ENCODE peak calls at places on chromosome 22, in six cellular contexts. Q, L, Z, F, Y and A are unnamed samples.

GRCh38 chr22:26143801-26144325 is 25.4 kb upstream of the SEZ6L start:
- DNase-seq in Q (no peak), L (no peak), Z (no peak), F (no peak), Y (no peak), A (no peak)

GRCh38 chr22:37300551-37301017 is 18.3 kb downstream of the CYTH4 start:
- DNase-seq in Q (no peak), L (no peak), Z (no peak), F (no peak), Y (no peak), A (peak)

GRCh38 chr22:48693377-48694135 is 1134.1 kb downstream of the BRD1 start:
- DNase-seq in Q (no peak), L (no peak), Z (no peak), F (peak), Y (no peak), A (no peak)

GRCh38 chr22:30397656-30398635 is 1.1 kb downstream of the SEC14L2 start:
- DNase-seq in Q (no peak), L (no peak), Z (peak), F (no peak), Y (peak), A (no peak)

GRCh38 chr22:30210235-30210831 is 36.2 kb downstream of the LIF start:
- DNase-seq in Q (no peak), L (no peak), Z (no peak), F (peak), Y (peak), A (no peak)

GRCh38 chr22:40101417-40102101 is 76.2 kb upstream of the TNRC6B start:
- DNase-seq in Q (no peak), L (no peak), Z (no peak), F (no peak), Y (no peak), A (no peak)

GRCh38 chr22:39534092-39534506 is 1.6 kb upstream of the RPS19BP1 start:
- DNase-seq in Q (no peak), L (no peak), Z (no peak), F (peak), Y (no peak), A (no peak)

GRCh38 chr22:33757443-33758124 is 162.7 kb downstream of the LARGE1 start:
- DNase-seq in Q (no peak), L (no peak), Z (no peak), F (peak), Y (no peak), A (no peak)

GRCh38 chr22:20112623-20113511 is 3.0 kb upstream of the RANBP1 start:
- DNase-seq in Q (no peak), L (no peak), Z (no peak), F (no peak), Y (no peak), A (no peak)

GRCh38 chr22:46038516-46039430 is 61.8 kb upstream of the WNT7B start:
- DNase-seq in Q (no peak), L (no peak), Z (no peak), F (no peak), Y (no peak), A (no peak)

GRCh38 chr22:39097098-39098020 is at the start of gene APOBEC3H:
- DNase-seq in Q (no peak), L (no peak), Z (peak), F (no peak), Y (no peak), A (no peak)

GRCh38 chr22:36982136-36982535 is 37.1 kb downstream of the TST start:
- DNase-seq in Q (no peak), L (no peak), Z (peak), F (no peak), Y (no peak), A (peak)

GRCh38 chr22:40289991-40290459 is 56.3 kb upstream of the ADSL start:
- DNase-seq in Q (peak), L (no peak), Z (no peak), F (no peak), Y (no peak), A (peak)

GRCh38 chr22:36238348-36239149 is 778 bp downstream of the APOL2 start:
- DNase-seq in Q (no peak), L (no peak), Z (peak), F (no peak), Y (peak), A (no peak)

GRCh38 chr22:46027219-46028068 is 50.5 kb upstream of the WNT7B start:
- DNase-seq in Q (no peak), L (no peak), Z (peak), F (peak), Y (no peak), A (no peak)

GRCh38 chr22:35315855-35316745 is 16.4 kb downstream of the TOM1 start:
- DNase-seq in Q (no peak), L (no peak), Z (no peak), F (no peak), Y (no peak), A (no peak)

GRCh38 chr22:19991645-19992451 is 24.8 kb downstream of the ARVCF start:
- DNase-seq in Q (no peak), L (no peak), Z (no peak), F (no peak), Y (no peak), A (no peak)

GRCh38 chr22:20437253-20438065 is at the start of gene SCARF2:
- DNase-seq in Q (no peak), L (peak), Z (no peak), F (no peak), Y (peak), A (no peak)

GRCh38 chr22:37930952-37931440 is 22.4 kb downstream of the C22orf23 start:
- DNase-seq in Q (no peak), L (no peak), Z (no peak), F (no peak), Y (no peak), A (no peak)

GRCh38 chr22:31075961-31076360 is 5.2 kb upstream of the SMTN start:
- DNase-seq in Q (no peak), L (no peak), Z (no peak), F (no peak), Y (no peak), A (no peak)

GRCh38 chr22:19844423-19845368 is 10.0 kb downstream of the GNB1L start:
- DNase-seq in Q (no peak), L (peak), Z (peak), F (no peak), Y (peak), A (no peak)

GRCh38 chr22:36884314-36885158 is 23.7 kb downstream of the NCF4 start:
- DNase-seq in Q (no peak), L (no peak), Z (no peak), F (no peak), Y (no peak), A (no peak)

GRCh38 chr22:36395922-36396321 is 8.2 kb upstream of the MYH9 start:
- DNase-seq in Q (no peak), L (no peak), Z (no peak), F (peak), Y (peak), A (no peak)

GRCh38 chr22:18091916-18092526 is 14.2 kb downstream of the PEX26 start:
- DNase-seq in Q (no peak), L (no peak), Z (no peak), F (peak), Y (no peak), A (no peak)

GRCh38 chr22:37089451-37089850 is 20.1 kb downstream of the TMPRSS6 start:
- DNase-seq in Q (no peak), L (no peak), Z (no peak), F (no peak), Y (no peak), A (no peak)

GRCh38 chr22:19576460-19577421 is 52.5 kb upstream of the CLDN5 start:
- DNase-seq in Q (no peak), L (no peak), Z (peak), F (no peak), Y (peak), A (peak)

GRCh38 chr22:50000587-50001387 is 11.8 kb downstream of the IL17REL start:
- DNase-seq in Q (no peak), L (no peak), Z (no peak), F (no peak), Y (peak), A (no peak)
- TF ChIP-seq GABPA in Q (no peak), L (no peak), Z (no peak), F (no peak), Y (no peak), A (no peak)

GRCh38 chr22:44489026-44489425 is 9.0 kb downstream of the RTL6 start:
- DNase-seq in Q (no peak), L (no peak), Z (no peak), F (no peak), Y (no peak), A (no peak)
- TF ChIP-seq CTCF in Q (no peak), L (no peak), Z (no peak), F (no peak), Y (no peak), A (no peak)

GRCh38 chr22:27222178-27222577 is 564.8 kb downstream of the MIAT start:
- DNase-seq in Q (no peak), L (no peak), Z (no peak), F (no peak), Y (no peak), A (no peak)

GRCh38 chr22:27218521-27218920 is 561.1 kb downstream of the MIAT start:
- DNase-seq in Q (no peak), L (no peak), Z (no peak), F (no peak), Y (peak), A (no peak)

GRCh38 chr22:27218012-27218483 is 560.7 kb downstream of the MIAT start:
- DNase-seq in Q (no peak), L (no peak), Z (no peak), F (no peak), Y (peak), A (no peak)

GRCh38 chr22:27219036-27219435 is 561.6 kb downstream of the MIAT start:
- DNase-seq in Q (no peak), L (no peak), Z (no peak), F (no peak), Y (no peak), A (no peak)

GRCh38 chr22:27220349-27220748 is 563.0 kb downstream of the MIAT start:
- DNase-seq in Q (no peak), L (no peak), Z (no peak), F (no peak), Y (no peak), A (no peak)
- TF ChIP-seq POLR2AphosphoS5 in Q (no peak), L (no peak), Z (no peak), F (no peak), Y (no peak), A (no peak)

DNA sequence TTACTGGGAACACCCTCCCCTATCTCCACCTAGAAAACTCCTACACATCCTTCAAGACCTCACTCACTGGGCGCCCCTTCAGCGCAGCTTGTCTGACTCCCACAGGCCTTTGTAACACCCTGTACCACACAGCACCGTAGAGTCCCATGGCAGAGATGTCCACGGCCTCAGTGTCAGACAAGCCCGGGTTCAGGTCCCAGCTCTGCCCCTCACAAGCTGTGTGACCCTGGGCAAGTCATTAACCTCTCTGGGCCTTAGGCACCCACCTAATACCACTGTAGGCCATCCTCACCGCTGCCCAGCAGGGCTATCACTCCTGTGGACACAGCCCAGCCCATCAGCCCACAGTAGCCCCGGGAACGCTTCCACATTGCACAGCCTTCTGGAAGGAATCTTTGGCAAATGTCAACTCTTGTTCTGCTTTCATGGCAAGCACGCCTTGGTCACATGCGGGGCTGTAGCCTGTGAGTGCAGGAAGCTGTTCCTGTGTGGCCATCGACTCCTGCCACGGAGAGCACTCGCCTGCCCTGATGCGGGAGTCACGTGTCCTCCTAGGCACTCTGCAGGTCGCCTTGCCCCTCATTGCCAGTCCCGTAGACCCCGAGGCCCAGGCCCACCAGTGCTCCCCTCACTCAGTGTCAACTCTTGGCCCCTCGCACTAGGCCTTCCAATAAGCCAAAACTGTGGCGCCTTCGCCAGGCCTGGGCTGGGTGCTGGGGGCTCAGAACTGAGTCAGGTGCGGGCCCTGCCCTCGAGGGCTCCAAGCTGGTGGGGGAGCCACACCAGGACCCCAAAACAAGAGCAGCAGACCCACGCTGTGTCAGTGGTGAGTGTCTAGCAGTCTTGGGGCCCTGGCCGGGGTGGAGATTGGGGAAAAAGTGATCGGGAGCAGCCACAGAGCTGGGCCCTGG is 32.9 kb upstream of the RFPL3 start:
- DNase-seq in Q (no peak), L (peak), Z (no peak), F (no peak), Y (no peak), A (no peak)
- TF ChIP-seq GABPA in Q (no peak), L (no peak), Z (no peak), F (no peak), Y (no peak), A (no peak)

DNA sequence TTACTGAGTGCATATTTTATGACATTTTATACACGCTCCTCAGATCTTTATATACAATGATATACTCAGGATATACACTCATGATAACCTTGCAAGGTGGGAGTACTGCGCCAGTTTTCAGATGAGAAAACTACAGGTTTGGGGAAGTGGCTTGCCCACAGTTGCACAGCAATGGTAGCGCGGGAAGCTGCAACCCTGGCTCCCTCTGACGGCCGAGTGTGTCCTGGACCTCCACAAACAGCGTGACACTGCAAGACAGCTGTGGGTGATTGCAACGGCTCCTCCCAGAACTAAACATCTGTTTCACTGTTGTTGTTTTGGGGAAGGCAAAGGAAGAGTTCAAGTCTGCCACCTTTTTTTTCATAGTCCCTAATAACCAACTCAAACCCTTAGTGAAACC is 47.0 kb downstream of the PACSIN2 start:
- DNase-seq in Q (no peak), L (no peak), Z (peak), F (no peak), Y (no peak), A (peak)
- TF ChIP-seq CTCF in Q (peak), L (no peak), Z (peak), F (no peak), Y (no peak), A (peak)

DNA sequence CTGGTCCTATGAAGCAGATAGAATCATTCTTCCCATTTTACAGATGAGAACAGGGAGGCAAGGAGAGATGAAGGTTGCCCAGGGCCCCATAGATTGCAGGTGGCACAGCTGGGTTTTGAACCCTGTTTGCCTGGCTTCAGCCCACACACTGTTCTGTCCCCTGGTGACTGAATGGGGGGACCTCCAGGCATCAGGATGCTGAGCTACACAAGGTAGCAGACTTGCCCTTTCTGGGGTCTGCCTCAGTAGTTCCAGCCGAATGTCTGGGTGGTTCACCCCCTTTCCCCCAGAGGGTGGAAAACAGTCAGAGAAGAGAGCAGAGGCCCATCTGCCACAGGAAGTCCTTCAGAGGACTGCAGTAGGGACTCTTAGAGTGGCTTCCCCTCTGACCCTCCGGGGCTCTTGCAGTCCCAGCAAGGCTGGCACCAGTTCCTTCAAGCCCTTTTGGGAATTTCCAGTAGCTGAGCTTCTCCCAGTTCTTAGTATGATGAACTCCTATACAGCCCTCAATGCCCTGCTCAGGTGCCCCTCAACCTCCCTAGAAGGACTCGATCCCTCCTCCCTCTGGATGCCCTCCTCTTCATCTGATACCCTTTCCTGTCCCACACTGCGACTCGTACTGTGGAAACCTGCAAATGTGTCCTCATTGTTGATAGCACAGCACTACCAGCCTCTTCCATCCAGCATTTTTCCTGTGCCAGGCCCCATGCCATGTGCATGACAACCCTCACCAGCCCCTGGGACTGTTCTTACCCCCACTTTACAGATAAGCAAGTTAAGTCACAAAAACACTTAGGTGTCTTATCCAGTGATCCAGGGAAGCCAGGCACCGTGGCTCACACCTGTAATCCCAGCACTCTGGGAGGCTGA is 82.8 kb downstream of the IGLL1 start:
- DNase-seq in Q (no peak), L (peak), Z (no peak), F (no peak), Y (no peak), A (no peak)
- TF ChIP-seq POLR2AphosphoS5 in Q (no peak), L (no peak), Z (no peak), F (no peak), Y (no peak), A (no peak)

GRCh38 chr22:47432683-47433082 is 670.2 kb downstream of the TBC1D22A start:
- DNase-seq in Q (no peak), L (no peak), Z (no peak), F (no peak), Y (no peak), A (no peak)

GRCh38 chr22:47435826-47436225 is 673.4 kb downstream of the TBC1D22A start:
- DNase-seq in Q (no peak), L (no peak), Z (no peak), F (no peak), Y (no peak), A (no peak)

GRCh38 chr22:47434336-47435203 is 672.1 kb downstream of the TBC1D22A start:
- DNase-seq in Q (no peak), L (no peak), Z (no peak), F (no peak), Y (no peak), A (no peak)

GRCh38 chr22:47435204-47435487 is 672.7 kb downstream of the TBC1D22A start:
- DNase-seq in Q (no peak), L (no peak), Z (no peak), F (no peak), Y (no peak), A (no peak)

DNA sequence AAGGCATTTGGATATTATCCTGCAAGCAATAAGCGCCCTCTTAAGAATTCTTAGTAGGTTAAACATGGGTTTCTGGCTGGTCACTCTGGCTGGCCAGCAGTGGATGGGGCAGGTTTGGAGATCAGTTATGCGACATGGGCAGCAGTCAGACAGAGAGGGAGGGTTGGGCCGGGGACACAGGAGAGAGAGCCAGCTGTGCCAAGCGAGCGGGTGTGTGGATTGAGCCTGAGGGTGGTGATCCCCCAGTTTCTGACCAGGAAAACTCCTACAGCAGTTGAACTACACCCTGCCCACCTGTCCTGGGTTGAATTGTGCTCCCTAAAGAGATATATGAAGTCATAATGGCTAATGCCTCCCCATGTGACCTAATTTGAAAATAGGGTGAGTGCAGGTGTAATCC is 671.2 kb downstream of the TBC1D22A start:
- DNase-seq in Q (no peak), L (no peak), Z (no peak), F (no peak), Y (no peak), A (no peak)
- TF ChIP-seq GABPA in Q (no peak), L (no peak), Z (no peak), F (no peak), Y (no peak), A (no peak)